ENCODE peak calls at places on chromosomes 6 and 20, in ten cellular contexts. Q is body of pancreas, P is heart left ventricle, D is prostate gland, B is ovary, O is stomach, L is Peyer's patch, W is transverse colon, A is uterus, G is right lobe of liver. K is an unnamed sample. For H3K4me1, the result is how much of the 10 kb centered on the place peaks cover.

GRCh38 chr6:99350573-99350972 is 1.1 kb upstream of the FAXC start:
- DNase-seq in L (no peak), D (no peak), W (no peak), Q (peak), P (no peak), B (no peak), O (no peak), G (no peak), A (no peak), K (no peak)

GRCh38 chr6:150764638-150765456 is 100.7 kb upstream of the MTHFD1L start:
- DNase-seq in L (no peak), Q (no peak), O (no peak), P (no peak), B (no peak), D (no peak), G (no peak), W (no peak), A (no peak), K (no peak)

GRCh38 chr6:89819336-89820130 is at the start of gene MDN1:
- DNase-seq in Q (peak), L (peak), G (peak), O (peak), D (peak), P (peak), A (peak), B (peak), W (peak), K (peak)

GRCh38 chr6:142455957-142456589 is 154.3 kb downstream of the ADGRG6 start:
- DNase-seq in D (no peak), P (no peak), Q (no peak), B (no peak), W (no peak), L (no peak), G (no peak), A (no peak), O (no peak), K (no peak)

GRCh38 chr6:167760979-167761793 is 65.5 kb upstream of the AFDN start:
- DNase-seq in B (peak), D (peak), W (no peak), A (peak), P (peak), G (peak), Q (peak), L (peak), O (peak), K (peak)

GRCh38 chr6:12973302-12973865 is 256.8 kb downstream of the PHACTR1 start:
- DNase-seq in L (no peak), O (no peak), Q (no peak), A (no peak), G (no peak), W (no peak), B (no peak), P (no peak), D (no peak), K (no peak)

GRCh38 chr20:56414842-56415765 is 3.0 kb downstream of the CASS4 start:
- DNase-seq in B (no peak), L (no peak), W (no peak), D (no peak), G (no peak), P (no peak), O (no peak), A (no peak), Q (no peak), K (no peak)

GRCh38 chr6:70314240-70314639 is 11.4 kb upstream of the COL9A1 start:
- DNase-seq in W (no peak), D (no peak), A (no peak), L (no peak), G (no peak), O (no peak), P (peak), Q (no peak), B (no peak), K (no peak)

GRCh38 chr20:19813839-19814238 is 55.8 kb downstream of the RIN2 start:
- DNase-seq in O (no peak), B (no peak), W (no peak), L (no peak), P (no peak), G (no peak), Q (no peak), D (no peak), A (no peak), K (no peak)

GRCh38 chr20:3374296-3374695 is 33.2 kb downstream of the DNAAF9 start:
- DNase-seq in B (no peak), D (no peak), P (no peak), A (no peak), O (no peak), W (no peak), L (no peak), Q (no peak), G (no peak), K (no peak)

GRCh38 chr6:125790403-125791150 is at the start of gene NCOA7:
- DNase-seq in P (peak), B (peak), A (peak), L (peak), D (peak), W (peak), Q (peak), O (peak), G (peak), K (peak)

GRCh38 chr20:22791877-22792525 is 207.6 kb upstream of the FOXA2 start:
- DNase-seq in G (no peak), A (no peak), D (no peak), W (no peak), O (no peak), B (no peak), Q (no peak), P (no peak), L (no peak), K (no peak)

GRCh38 chr20:34980543-34981213 is 25.0 kb downstream of the MYH7B start:
- DNase-seq in O (no peak), A (no peak), G (no peak), Q (no peak), W (peak), D (no peak), P (peak), L (no peak), B (no peak), K (no peak)

GRCh38 chr20:8646716-8647115 is 422.2 kb upstream of the PLCB4 start:
- DNase-seq in A (no peak), W (no peak), G (no peak), Q (no peak), O (no peak), P (no peak), B (no peak), D (no peak), L (no peak), K (no peak)

GRCh38 chr6:50816115-50816675 is 2.5 kb upstream of the TFAP2B start:
- DNase-seq in W (peak), D (peak), O (peak), Q (peak), L (peak), G (peak), B (peak), A (peak), P (peak), K (peak)

GRCh38 chr6:145508107-145508506 is 227.2 kb downstream of the EPM2A start:
- DNase-seq in O (no peak), L (no peak), Q (no peak), A (no peak), G (no peak), D (no peak), W (no peak), P (no peak), B (no peak), K (no peak)

GRCh38 chr20:13035399-13036173 is 26.8 kb downstream of the SPTLC3 start:
- DNase-seq in G (no peak), Q (no peak), D (no peak), A (no peak), W (no peak), B (no peak), O (no peak), L (no peak), P (no peak), K (no peak)

GRCh38 chr20:13037727-13038126 is 29.0 kb downstream of the SPTLC3 start:
- DNase-seq in W (no peak), P (no peak), Q (no peak), B (no peak), L (no peak), G (no peak), D (no peak), O (no peak), A (no peak), K (no peak)

GRCh38 chr20:13031751-13032150 is 23.0 kb downstream of the SPTLC3 start:
- DNase-seq in G (no peak), Q (no peak), B (no peak), L (no peak), P (no peak), A (no peak), O (no peak), D (no peak), W (no peak), K (no peak)

GRCh38 chr20:13034936-13035335 is 26.2 kb downstream of the SPTLC3 start:
- DNase-seq in W (no peak), L (no peak), Q (no peak), D (no peak), G (no peak), B (no peak), A (no peak), P (no peak), O (no peak), K (no peak)

DNA sequence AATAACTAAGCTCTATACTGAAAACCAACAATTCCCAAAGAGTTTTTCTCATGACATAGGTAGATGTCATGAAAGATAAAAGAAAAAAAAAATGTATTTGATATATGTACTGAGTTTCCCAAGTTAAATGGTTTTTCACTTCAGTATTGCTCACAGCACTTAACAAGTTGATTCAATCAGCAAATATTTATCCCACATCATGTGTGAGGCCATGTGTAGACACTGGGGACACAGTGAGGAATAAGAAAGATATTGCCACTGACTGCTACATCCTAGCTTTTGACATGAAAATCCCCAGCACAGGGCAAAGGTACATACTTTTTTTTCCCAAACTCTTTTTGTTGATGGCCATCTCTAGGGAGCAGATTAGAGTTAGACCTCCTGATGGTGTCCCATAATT is 25.3 kb downstream of the SPTLC3 start:
- DNase-seq in Q (no peak), O (no peak), A (no peak), B (no peak), L (no peak), D (no peak), W (no peak), P (no peak), G (no peak), K (no peak)
- H3K4me1 ChIP-seq in Q (under half), O (under half), A (under half), B (under half), L (under half), D (under half), W (under half), P (under half), G (under half), K (under half)

GRCh38 chr6:120010075-120010474 is 660.5 kb upstream of the MAN1A1 start:
- DNase-seq in P (no peak), B (no peak), O (no peak), D (no peak), G (no peak), L (no peak), W (no peak), A (no peak), Q (no peak), K (no peak)

GRCh38 chr6:120005292-120005976 is 655.9 kb upstream of the MAN1A1 start:
- DNase-seq in P (no peak), Q (no peak), G (no peak), D (no peak), O (no peak), A (no peak), W (no peak), L (no peak), B (no peak), K (no peak)
- TF ChIP-seq POLR2A in P (no peak), Q (no peak), G (no peak), D (no peak), O (no peak), A (no peak), W (no peak), L (no peak), B (no peak), K (no peak)

GRCh38 chr6:76697585-76697984 is 625.1 kb upstream of the IMPG1 start:
- DNase-seq in W (no peak), G (no peak), D (no peak), P (no peak), L (no peak), A (no peak), O (no peak), Q (no peak), B (no peak), K (no peak)

DNA sequence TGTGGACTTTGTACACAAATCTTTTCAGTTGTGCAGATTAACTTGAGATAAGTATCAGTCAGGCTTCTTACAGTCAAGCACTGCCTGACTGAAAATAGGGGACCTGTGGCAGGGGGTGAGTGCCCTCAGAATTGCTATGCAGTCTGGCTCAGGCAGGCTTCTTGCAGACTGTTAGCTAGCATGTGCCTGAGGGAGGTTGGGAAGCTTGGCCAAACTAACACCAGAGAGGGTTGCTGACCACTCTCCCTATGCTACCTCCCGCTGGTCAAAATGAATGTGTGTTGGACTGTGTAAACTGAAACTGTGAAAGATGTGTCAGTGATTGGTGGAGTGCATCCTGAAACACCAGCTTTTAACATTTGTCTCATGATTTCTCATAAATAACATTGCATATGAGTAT is 622.3 kb upstream of the IMPG1 start:
- DNase-seq in B (no peak), W (no peak), G (no peak), L (no peak), A (no peak), Q (no peak), P (no peak), O (no peak), D (no peak), K (no peak)
- H3K27ac ChIP-seq in B (no peak), W (no peak), G (no peak), L (no peak), A (no peak), Q (no peak), P (no peak), O (no peak), D (no peak), K (no peak)

DNA sequence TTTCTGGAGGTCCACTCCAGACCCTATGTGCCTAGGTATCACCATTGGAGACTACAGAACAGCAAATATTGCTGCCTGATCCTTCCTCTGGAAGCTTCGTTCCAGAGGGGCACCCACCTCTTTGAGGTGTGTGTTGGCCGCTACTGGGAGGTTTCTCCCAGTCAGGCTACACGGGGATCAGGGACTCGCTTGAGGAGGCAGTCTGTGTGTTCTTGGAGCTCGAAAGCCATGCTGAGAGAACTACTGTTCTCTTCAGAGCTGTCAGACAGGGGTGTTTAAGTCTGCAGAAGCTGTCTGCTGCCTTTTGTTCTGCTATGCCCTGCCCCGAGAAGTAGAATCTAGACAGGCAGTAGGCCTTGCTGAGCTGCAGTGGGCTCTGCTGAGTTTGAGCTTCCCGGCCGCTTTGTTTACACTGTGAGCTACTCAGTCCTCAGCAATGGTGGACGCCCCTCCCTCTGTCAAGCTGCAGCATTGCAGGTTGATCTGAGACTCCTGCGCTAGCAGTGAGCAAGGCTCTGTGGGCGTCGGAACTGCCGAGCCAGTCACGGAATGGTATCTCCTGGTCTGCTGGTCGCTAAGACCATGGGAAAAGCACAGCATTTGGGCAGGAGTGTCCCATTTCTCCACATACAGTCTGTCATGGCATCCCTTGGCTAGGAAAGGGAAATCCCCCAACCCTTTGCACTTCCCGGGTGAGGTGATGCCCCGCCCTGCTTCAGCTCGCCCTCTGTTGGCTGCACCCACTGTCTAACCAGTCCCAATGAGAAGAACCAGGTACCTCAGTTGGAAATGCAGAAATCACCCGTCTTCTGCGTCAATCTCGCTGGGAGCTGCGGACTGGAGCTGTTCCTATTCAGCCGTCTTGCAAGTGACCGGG is 32.5 kb upstream of the ASCC3 start:
- DNase-seq in P (no peak), W (no peak), D (no peak), G (no peak), Q (peak), L (no peak), A (no peak), B (no peak), O (no peak), K (no peak)
- H3K4me1 ChIP-seq in P (under half), W (under half), D (under half), G (under half), Q (under half), L (under half), A (under half), B (under half), O (under half), K (under half)

GRCh38 chr6:158706369-158706982 is 56.6 kb downstream of the SYTL3 start:
- DNase-seq in G (no peak), A (peak), P (peak), B (peak), Q (peak), W (peak), O (peak), D (peak), L (peak), K (no peak)

GRCh38 chr6:158707120-158707519 is 57.3 kb downstream of the SYTL3 start:
- DNase-seq in A (no peak), O (peak), G (no peak), D (no peak), Q (no peak), L (peak), W (peak), B (no peak), P (peak), K (no peak)

GRCh38 chr6:158708239-158708638 is 58.4 kb downstream of the SYTL3 start:
- DNase-seq in L (peak), B (peak), G (no peak), W (no peak), P (peak), Q (no peak), O (peak), D (no peak), A (peak), K (no peak)

GRCh38 chr6:158709809-158710208 is 60.0 kb downstream of the SYTL3 start:
- DNase-seq in P (no peak), W (no peak), G (no peak), O (no peak), A (no peak), B (no peak), L (peak), D (no peak), Q (no peak), K (no peak)

DNA sequence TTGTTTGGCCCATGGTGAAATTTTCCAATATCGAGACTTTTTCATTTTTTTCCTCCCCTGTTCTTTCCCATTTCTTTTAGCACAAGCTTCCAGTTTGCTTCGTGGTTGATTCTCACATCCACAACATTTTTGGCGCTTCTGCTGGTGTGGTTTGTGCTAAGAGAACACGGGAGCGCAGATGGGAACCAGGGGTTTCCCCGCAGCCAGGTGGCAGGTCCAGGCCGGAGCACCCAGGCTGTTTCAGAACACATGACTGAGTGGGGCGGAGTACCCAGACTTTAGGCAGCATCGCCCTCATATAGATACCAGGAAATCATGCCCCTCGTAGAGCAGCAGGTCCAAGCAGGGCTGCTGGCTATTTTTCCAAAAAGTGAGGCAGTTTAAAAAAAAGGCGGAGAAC is 58.0 kb downstream of the SYTL3 start:
- DNase-seq in Q (no peak), G (no peak), B (no peak), P (peak), D (peak), A (no peak), O (peak), W (peak), L (peak), K (peak)
- TF ChIP-seq POLR2A in Q (no peak), G (no peak), B (no peak), P (no peak), D (peak), A (no peak), O (no peak), W (no peak), L (no peak), K (no peak)

GRCh38 chr20:16553684-16554083 is 19.6 kb downstream of the KIF16B start:
- DNase-seq in L (no peak), W (no peak), B (no peak), A (no peak), G (no peak), D (no peak), Q (no peak), P (no peak), O (no peak), K (no peak)

GRCh38 chr20:16554766-16555543 is 18.3 kb downstream of the KIF16B start:
- DNase-seq in Q (no peak), L (no peak), G (no peak), B (no peak), W (no peak), O (no peak), A (no peak), P (no peak), D (no peak), K (no peak)

GRCh38 chr20:16553161-16553560 is 20.1 kb downstream of the KIF16B start:
- DNase-seq in W (no peak), L (no peak), Q (no peak), B (no peak), O (no peak), D (no peak), G (no peak), P (no peak), A (no peak), K (no peak)

GRCh38 chr20:16548073-16548672 is 25.1 kb downstream of the KIF16B start:
- DNase-seq in P (no peak), A (no peak), G (no peak), O (no peak), W (no peak), D (no peak), L (no peak), Q (no peak), B (no peak), K (no peak)

DNA sequence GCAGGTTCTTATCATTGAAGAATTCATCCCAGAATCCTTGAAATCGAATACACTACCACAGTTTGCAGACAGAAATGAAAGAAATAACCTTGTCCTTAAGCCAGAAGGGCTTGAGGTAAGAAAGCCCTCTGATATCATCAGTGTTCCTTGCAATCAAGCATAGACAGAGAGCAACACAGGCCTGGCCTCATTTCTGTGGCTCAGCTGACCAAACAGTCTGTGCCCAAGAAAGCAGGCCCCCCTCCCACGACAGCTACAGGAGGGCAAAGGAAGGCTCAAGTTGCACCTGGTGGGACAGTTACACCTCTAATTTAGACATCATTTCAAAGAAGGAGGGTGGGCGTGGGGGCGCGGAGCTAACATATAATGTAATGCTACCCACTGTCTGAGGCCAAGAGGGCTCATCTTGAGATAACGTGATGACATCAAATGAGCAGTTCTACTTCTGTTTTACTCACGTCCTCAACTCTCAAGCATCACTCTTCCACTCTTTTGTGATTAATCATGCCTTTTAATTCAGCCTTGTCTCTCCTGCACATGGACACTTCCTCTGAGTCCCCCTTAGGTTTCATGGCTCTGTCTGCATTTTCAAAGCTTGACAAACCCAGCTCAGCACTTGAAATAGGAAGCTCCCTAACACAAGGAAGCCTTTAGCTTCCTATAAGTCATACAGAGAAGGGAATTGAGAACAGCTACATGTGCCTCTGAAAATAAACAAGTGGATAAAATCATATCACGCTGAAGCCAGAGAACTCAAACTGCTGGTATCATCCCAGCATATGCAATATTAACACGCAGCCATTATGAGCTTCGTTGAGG is 21.4 kb downstream of the KIF16B start:
- DNase-seq in O (no peak), W (no peak), D (no peak), G (no peak), Q (no peak), L (no peak), P (no peak), B (no peak), A (no peak), K (no peak)
- H3K27ac ChIP-seq in O (no peak), W (no peak), D (no peak), G (no peak), Q (no peak), L (no peak), P (no peak), B (no peak), A (no peak), K (peak)

K was measured in breast epithelium.